ENCODE peak calls at places on chromosomes 7 and 10, in four cellular contexts. F, B, U and S are unnamed samples.

GRCh38 chr7:99772565-99772964 is 11.4 kb downstream of the CYP3A4 start:
- DNase-seq in B (no peak), F (no peak), U (no peak), S (no peak)

GRCh38 chr7:25922296-25922695 is 229.7 kb upstream of the NFE2L3 start:
- DNase-seq in F (no peak), U (no peak), B (no peak), S (no peak)

GRCh38 chr10:96673318-96674099 is 46.8 kb downstream of the PIK3AP1 start:
- DNase-seq in F (peak; percentile 73), U (peak; percentile 91), B (no peak), S (no peak)

GRCh38 chr7:4854916-4855315 is 6.9 kb downstream of the PAPOLB start:
- DNase-seq in U (no peak), F (peak; percentile 21), B (peak; percentile 95), S (no peak)

GRCh38 chr7:15684834-15685233 is 1.6 kb downstream of the MEOX2 start:
- DNase-seq in F (no peak), B (no peak), U (no peak), S (no peak)

GRCh38 chr7:106371629-106372028 is 86.8 kb upstream of the NAMPT start:
- DNase-seq in U (no peak), B (no peak), F (no peak), S (no peak)

GRCh38 chr10:122468923-122469781 is 7.8 kb downstream of the HTRA1 start:
- DNase-seq in U (peak; percentile 6), B (peak; percentile 91), F (peak; percentile 97), S (no peak)

GRCh38 chr7:50863053-50863452 is 80.4 kb upstream of the GRB10 start:
- DNase-seq in F (no peak), U (no peak), B (no peak), S (no peak)

GRCh38 chr7:143284591-143285453 is at the start of gene TMEM139:
- DNase-seq in B (peak; percentile 26), F (no peak), U (no peak), S (no peak)

GRCh38 chr10:126387041-126387908 is 1.0 kb downstream of the ADAM12 start:
- DNase-seq in F (peak; percentile 83), B (peak; percentile 18), U (no peak), S (no peak)

GRCh38 chr7:74483402-74484336 is 30.0 kb downstream of the GTF2IRD1 start:
- DNase-seq in F (peak; percentile 62), B (no peak), U (no peak), S (no peak)

GRCh38 chr10:132904169-132904813 is 38.1 kb downstream of the CFAP46 start:
- DNase-seq in B (peak; percentile 75), F (peak; percentile 41), U (peak; percentile 45), S (no peak)

GRCh38 chr10:47356708-47357107 is 8.5 kb downstream of the RBP3 start:
- DNase-seq in U (no peak), F (no peak), B (no peak), S (no peak)

GRCh38 chr10:76302936-76303656 is 871.7 kb downstream of the LRMDA start:
- DNase-seq in F (peak; percentile 29), B (no peak), U (no peak), S (no peak)

GRCh38 chr10:64059884-64060283 is 538.7 kb downstream of the REEP3 start:
- DNase-seq in B (no peak), U (no peak), F (no peak), S (no peak)

GRCh38 chr10:18224626-18225445 is 84.6 kb downstream of the CACNB2 start:
- DNase-seq in U (no peak), F (no peak), B (no peak), S (no peak)

GRCh38 chr10:78301891-78302738 is 268.5 kb downstream of the RPS24 start:
- DNase-seq in U (no peak), B (no peak), F (peak; percentile 21), S (no peak)

GRCh38 chr10:18157909-18158308 is 17.7 kb downstream of the CACNB2 start:
- DNase-seq in F (peak; percentile 66), B (no peak), U (no peak), S (no peak)

GRCh38 chr7:100753750-100754149 is 20.4 kb downstream of the ZAN start:
- DNase-seq in B (no peak), F (peak; percentile 9), U (no peak), S (no peak)

GRCh38 chr10:50511512-50512213 is 112.1 kb downstream of the SGMS1 start:
- DNase-seq in U (no peak), F (peak; percentile 34), B (no peak), S (no peak)

GRCh38 chr7:142632291-142633134 is 116.8 kb upstream of the PRSS1 start:
- DNase-seq in B (peak; percentile 72), U (peak; percentile 51), F (peak; percentile 80), S (peak; percentile 29)

GRCh38 chr10:88879754-88880286 is at the start of gene STAMBPL1:
- DNase-seq in U (peak; percentile 65), B (no peak), F (no peak), S (peak; percentile 66)

GRCh38 chr10:70977621-70978020 is 89.3 kb upstream of the PCBD1 start:
- DNase-seq in U (no peak), B (no peak), F (no peak), S (no peak)

GRCh38 chr10:74705361-74705980 is 120.9 kb upstream of the KAT6B start:
- DNase-seq in U (no peak), B (no peak), F (no peak), S (no peak)

GRCh38 chr7:26420600-26420999 is 128.9 kb downstream of the SNX10 start:
- DNase-seq in B (no peak), F (no peak), U (no peak), S (no peak)

GRCh38 chr7:75971961-75972763 is 22.2 kb downstream of the TMEM120A start:
- DNase-seq in F (no peak), U (peak; percentile 38), B (no peak), S (no peak)

GRCh38 chr7:158251061-158251965 is 336.3 kb downstream of the PTPRN2 start:
- DNase-seq in U (no peak), F (no peak), B (no peak), S (no peak)

GRCh38 chr10:29783211-29783947 is 148.6 kb upstream of the SVIL start:
- DNase-seq in F (peak; percentile 50), U (no peak), B (no peak), S (no peak)

GRCh38 chr10:34743804-34744203 is 71.3 kb downstream of the PARD3 start:
- DNase-seq in U (no peak), B (no peak), F (no peak), S (no peak)

GRCh38 chr7:17907014-17907413 is 33.3 kb downstream of the SNX13 start:
- DNase-seq in F (no peak), B (no peak), U (no peak), S (no peak)

GRCh38 chr10:72263613-72264241 is 10.0 kb upstream of the DDIT4 start:
- DNase-seq in U (no peak), B (no peak), F (no peak), S (no peak)

GRCh38 chr7:95303501-95303900 is 20.8 kb downstream of the PON1 start:
- DNase-seq in U (no peak), B (no peak), F (no peak), S (no peak)

GRCh38 chr7:138979988-138980574 is 1.1 kb downstream of the KIAA1549 start:
- DNase-seq in F (peak; percentile 16), U (no peak), B (no peak), S (no peak)

GRCh38 chr7:101841328-101841727 is 23.9 kb downstream of the CUX1 start:
- DNase-seq in U (no peak), B (no peak), F (no peak), S (no peak)

GRCh38 chr10:19014034-19014433 is 34.6 kb upstream of the MALRD1 start:
- DNase-seq in B (peak; percentile 50), F (peak; percentile 91), U (no peak), S (no peak)